ENCODE peak calls at places on chromosomes 12 and 14, in eight cellular contexts. I is hepatocyte, Q is lower lobe of right lung, U is cardiac muscle cell, M is GM23248, J is IMR-90, S is stomach, V is pancreas. D is an unnamed sample.
A peak's percentile ranks its signal among the peaks of the same experiment; 100 is the strongest.

GRCh38 chr14:22900088-22900799 is 17.2 kb downstream of the REM2 start:
- DNase-seq in I (peak; percentile 83), Q (no peak), U (peak; percentile 76), M (peak; percentile 78), J (peak; percentile 78), S (no peak), V (no peak), D (no peak)

GRCh38 chr12:53205747-53206146 is 1.3 kb downstream of the ITGB7 start:
- DNase-seq in I (no peak), Q (no peak), U (no peak), M (peak; percentile 96), J (peak; percentile 89), S (peak; percentile 34), V (no peak), D (no peak)

GRCh38 chr14:75063013-75063412 is 811 bp downstream of the ACYP1 start:
- DNase-seq in I (no peak), Q (no peak), U (no peak), M (peak; percentile 31), J (no peak), S (no peak), V (no peak), D (no peak)

GRCh38 chr12:121968880-121969279 is 50.5 kb downstream of the CFAP251 start:
- DNase-seq in I (no peak), Q (peak; percentile 66), U (no peak), M (no peak), J (no peak), S (no peak), V (no peak), D (peak; percentile 57)

GRCh38 chr14:31990183-31990862 is 86.8 kb upstream of the ARHGAP5 start:
- DNase-seq in I (no peak), Q (no peak), U (no peak), M (peak; percentile 79), J (no peak), S (no peak), V (no peak), D (no peak)

GRCh38 chr12:47892819-47893218 is 12.0 kb downstream of the VDR start:
- DNase-seq in I (no peak), Q (no peak), U (no peak), M (peak; percentile 57), J (peak; percentile 56), S (no peak), V (no peak), D (no peak)

GRCh38 chr12:102539651-102540553 is 59.5 kb upstream of the IGF1 start:
- DNase-seq in I (peak; percentile 69), Q (no peak), U (peak; percentile 7), M (peak; percentile 85), J (peak; percentile 81), S (no peak), V (no peak), D (no peak)

GRCh38 chr12:75805905-75806304 is 225.7 kb downstream of the PHLDA1 start:
- DNase-seq in I (no peak), Q (no peak), U (no peak), M (no peak), J (no peak), S (no peak), V (no peak), D (no peak)

GRCh38 chr14:53358166-53358565 is 205.0 kb upstream of the DDHD1 start:
- DNase-seq in I (no peak), Q (no peak), U (no peak), M (no peak), J (no peak), S (no peak), V (no peak), D (no peak)

GRCh38 chr14:91406982-91407381 is 10.6 kb downstream of the CCDC88C start:
- DNase-seq in I (no peak), Q (no peak), U (no peak), M (no peak), J (no peak), S (no peak), V (no peak), D (no peak)

GRCh38 chr14:58947156-58947555 is 241.3 kb upstream of the DAAM1 start:
- DNase-seq in I (no peak), Q (no peak), U (no peak), M (no peak), J (no peak), S (no peak), V (no peak), D (no peak)

GRCh38 chr12:74725154-74725553 is 187.5 kb downstream of the ATXN7L3B start:
- DNase-seq in I (no peak), Q (no peak), U (peak; percentile 4), M (peak; percentile 14), J (peak; percentile 46), S (no peak), V (no peak), D (no peak)

GRCh38 chr12:51217133-51217967 is 512 bp downstream of the POU6F1 start:
- DNase-seq in I (peak; percentile 78), Q (peak; percentile 79), U (peak; percentile 66), M (peak; percentile 64), J (no peak), S (peak; percentile 57), V (peak; percentile 77), D (peak; percentile 71)

GRCh38 chr14:70047598-70048312 is 141.0 kb downstream of the SLC8A3 start:
- DNase-seq in I (peak; percentile 39), Q (no peak), U (no peak), M (no peak), J (no peak), S (no peak), V (no peak), D (no peak)

DNA sequence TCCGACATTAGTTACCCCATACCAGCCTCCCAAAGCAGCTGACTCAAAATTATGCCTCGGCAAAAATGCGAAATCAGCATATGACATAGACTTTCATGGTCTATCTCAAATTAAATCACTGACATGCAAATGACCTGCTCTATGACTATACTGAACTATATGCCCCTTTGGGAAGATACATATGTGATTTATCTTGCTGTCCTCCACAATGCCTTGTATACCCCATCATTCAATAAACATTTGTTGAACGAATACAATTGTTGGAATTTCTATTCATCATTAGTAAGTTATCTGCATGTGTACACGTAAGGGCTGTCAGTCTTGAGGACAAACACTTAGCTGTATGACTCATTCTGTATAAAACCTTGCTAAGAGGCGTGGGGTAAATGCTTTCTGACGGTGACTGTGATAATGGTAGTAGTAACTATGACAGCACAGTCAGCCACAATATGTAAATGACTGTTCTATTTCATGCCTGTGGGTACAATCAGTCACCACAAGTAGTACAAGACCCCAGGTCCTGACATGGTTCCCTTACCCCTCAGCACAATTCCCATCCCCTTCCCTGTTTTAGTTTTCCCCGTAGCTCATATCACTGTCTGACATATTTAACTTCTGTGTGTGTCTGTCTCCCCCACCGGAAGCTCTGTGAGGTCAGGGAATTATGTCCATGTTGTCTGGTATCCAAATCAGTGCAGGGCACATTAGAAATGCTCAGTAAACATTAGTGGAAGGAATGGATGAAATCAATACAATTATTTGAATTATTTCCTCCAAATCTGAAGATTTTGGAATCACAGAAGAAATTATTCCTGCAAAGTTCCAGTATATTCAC is 42.8 kb downstream of the STXBP6 start:
- DNase-seq in I (peak; percentile 71), Q (no peak), U (no peak), M (peak; percentile 97), J (peak; percentile 95), S (no peak), V (no peak), D (no peak)
- H3K4me1 ChIP-seq in I (peaks cover 44% of the 10 kb centered on the region), Q (peaks cover 12% of the 10 kb centered on the region), U (peaks cover 17% of the 10 kb centered on the region), M (peaks cover 73% of the 10 kb centered on the region), J (peaks cover 16% of the 10 kb centered on the region), S (peaks cover 43% of the 10 kb centered on the region), V (peaks cover 35% of the 10 kb centered on the region), D (peaks cover 9% of the 10 kb centered on the region)

GRCh38 chr12:3152013-3152412 is 74.8 kb downstream of the TSPAN9 start:
- DNase-seq in I (no peak), Q (no peak), U (no peak), M (peak; percentile 52), J (no peak), S (no peak), V (peak; percentile 52), D (no peak)

GRCh38 chr12:3150820-3151590 is 73.8 kb downstream of the TSPAN9 start:
- DNase-seq in I (no peak), Q (no peak), U (peak; percentile 51), M (peak; percentile 54), J (peak; percentile 48), S (no peak), V (no peak), D (no peak)

GRCh38 chr12:3148366-3149000 is 71.3 kb downstream of the TSPAN9 start:
- DNase-seq in I (no peak), Q (no peak), U (no peak), M (no peak), J (peak; percentile 25), S (no peak), V (no peak), D (peak; percentile 15)

GRCh38 chr12:3150308-3150670 is 73.1 kb downstream of the TSPAN9 start:
- DNase-seq in I (no peak), Q (no peak), U (no peak), M (no peak), J (no peak), S (no peak), V (no peak), D (no peak)

DNA sequence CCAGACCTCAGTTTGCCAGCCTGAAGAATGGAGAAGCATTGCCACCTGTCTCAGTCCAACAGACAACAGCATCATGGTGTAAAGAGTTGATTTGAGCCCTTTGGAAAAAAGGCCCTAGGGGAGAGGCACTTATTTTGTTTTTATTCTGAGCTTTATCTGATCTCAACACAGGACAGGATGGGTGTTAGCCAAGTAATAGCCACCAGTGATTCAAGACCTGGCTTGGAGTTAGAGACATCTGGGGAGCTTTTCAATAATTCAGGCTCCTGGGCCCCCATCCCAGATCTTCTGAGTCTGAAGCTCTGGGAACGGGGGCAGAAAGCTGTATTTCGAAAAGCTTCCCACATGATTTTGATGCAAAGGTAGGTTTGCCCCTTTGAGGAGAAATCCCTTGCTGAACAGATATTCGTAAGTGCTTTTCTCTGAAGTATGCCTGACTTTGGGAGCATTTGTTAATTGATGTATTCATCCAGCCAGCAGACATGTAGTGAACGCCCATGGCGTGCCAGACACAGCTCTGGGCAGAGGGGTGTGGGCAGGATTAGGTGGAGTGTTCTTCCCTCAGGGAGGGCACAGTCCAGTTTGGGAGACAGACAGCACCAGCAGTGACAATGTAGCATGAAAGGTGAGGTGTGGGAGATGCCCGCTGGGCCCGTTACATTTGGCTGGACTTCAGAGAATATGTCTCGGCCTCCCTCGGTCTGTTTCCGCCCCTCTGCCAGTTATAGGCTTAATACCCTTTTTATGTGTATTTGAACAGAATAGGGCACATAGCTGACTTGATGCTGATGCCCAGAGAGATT is 72.5 kb downstream of the TSPAN9 start:
- DNase-seq in I (no peak), Q (no peak), U (no peak), M (peak; percentile 43), J (no peak), S (no peak), V (no peak), D (no peak)
- H3K4me1 ChIP-seq in I (peaks cover 31% of the 10 kb centered on the region), Q (peaks cover 65% of the 10 kb centered on the region), U (peaks cover 21% of the 10 kb centered on the region), M (peaks cover 27% of the 10 kb centered on the region), J (peaks cover 17% of the 10 kb centered on the region), S (peaks cover 46% of the 10 kb centered on the region), V (peaks cover 10% of the 10 kb centered on the region), D (no peaks in the 10 kb centered on the region)

GRCh38 chr12:116148844-116149243 is 128.6 kb downstream of the MED13L start:
- DNase-seq in I (no peak), Q (no peak), U (no peak), M (no peak), J (no peak), S (no peak), V (no peak), D (no peak)
- H3K4me1 ChIP-seq in I (peaks cover 22% of the 10 kb centered on the region), Q (peaks cover 53% of the 10 kb centered on the region), U (peaks cover 71% of the 10 kb centered on the region), M (peaks cover 41% of the 10 kb centered on the region), J (peaks cover 15% of the 10 kb centered on the region), S (peaks cover 92% of the 10 kb centered on the region), V (peaks cover 41% of the 10 kb centered on the region), D (no peaks in the 10 kb centered on the region)

GRCh38 chr12:3236345-3237153 is 159.4 kb downstream of the TSPAN9 start:
- DNase-seq in I (peak; percentile 86), Q (no peak), U (peak; percentile 66), M (peak; percentile 51), J (peak; percentile 72), S (no peak), V (no peak), D (peak; percentile 18)
- H3K4me1 ChIP-seq in I (peaks cover 18% of the 10 kb centered on the region), Q (peaks cover 2% of the 10 kb centered on the region), U (peaks cover 50% of the 10 kb centered on the region), M (no peaks in the 10 kb centered on the region), J (peaks cover 11% of the 10 kb centered on the region), S (peaks cover 12% of the 10 kb centered on the region), V (no peaks in the 10 kb centered on the region), D (peaks cover 6% of the 10 kb centered on the region)

D was measured in mucosa of descending colon.